ENCODE peak calls at places on chromosomes 5 and 9, in seven cellular contexts. V is choroid plexus epithelial cell, A is fibroblast of mammary gland, C is brain microvascular endothelial cell, Z is iPS DF 6.9, H is fibroblast of pulmonary artery, G is Peyer's patch. Q is an unnamed sample.

GRCh38 chr5:155746340-155747038 is 580.5 kb upstream of the SGCD start:
- DNase-seq in V (no peak), A (no peak), C (no peak), Z (no peak), H (no peak), G (no peak), Q (no peak)

GRCh38 chr9:82490019-82490499 is 501.5 kb downstream of the SPATA31D1 start:
- DNase-seq in V (peak; percentile 68), A (peak; percentile 87), C (peak; percentile 6), Z (no peak), H (peak; percentile 36), G (no peak), Q (no peak)

GRCh38 chr9:112861638-112862555 is 28.8 kb downstream of the SLC46A2 start:
- DNase-seq in V (peak; percentile 65), A (peak; percentile 49), C (peak; percentile 11), Z (no peak), H (peak; percentile 69), G (no peak), Q (peak; percentile 27)

GRCh38 chr9:78073722-78074121 is 42.1 kb upstream of the GNAQ start:
- DNase-seq in V (no peak), A (peak; percentile 6), C (no peak), Z (no peak), H (no peak), G (no peak), Q (no peak)

GRCh38 chr5:139646912-139647391 is 1.2 kb upstream of the CXXC5 start:
- DNase-seq in V (no peak), A (no peak), C (no peak), Z (no peak), H (no peak), G (no peak), Q (no peak)

GRCh38 chr9:99012957-99013512 is 69.3 kb downstream of the COL15A1 start:
- DNase-seq in V (no peak), A (peak; percentile 27), C (no peak), Z (no peak), H (no peak), G (no peak), Q (no peak)

GRCh38 chr5:97071101-97071500 is 71.3 kb downstream of the LIX1 start:
- DNase-seq in V (no peak), A (peak; percentile 98), C (no peak), Z (no peak), H (peak; percentile 63), G (no peak), Q (no peak)

GRCh38 chr9:114339130-114339908 is 9.7 kb downstream of the ORM2 start:
- DNase-seq in V (peak; percentile 63), A (peak; percentile 60), C (peak; percentile 41), Z (no peak), H (peak; percentile 65), G (peak; percentile 58), Q (peak; percentile 29)

GRCh38 chr5:36059571-36060515 is 6.8 kb downstream of the UGT3A2 start:
- DNase-seq in V (no peak), A (no peak), C (no peak), Z (no peak), H (no peak), G (no peak), Q (no peak)
- H3K4me3 ChIP-seq in V (no peak overlapping the region), A (no peak overlapping the region), C (no peak overlapping the region), Z (no peak overlapping the region), H (no peak overlapping the region), G (no peak overlapping the region), Q (no peak overlapping the region)

GRCh38 chr9:105390901-105391300 is 56.9 kb upstream of the FSD1L start:
- DNase-seq in V (no peak), A (no peak), C (no peak), Z (no peak), H (no peak), G (no peak), Q (no peak)

GRCh38 chr9:105389789-105390188 is 58.0 kb upstream of the FSD1L start:
- DNase-seq in V (no peak), A (no peak), C (no peak), Z (no peak), H (no peak), G (no peak), Q (no peak)

GRCh38 chr9:105385372-105385985 is 62.4 kb upstream of the FSD1L start:
- DNase-seq in V (peak; percentile 27), A (peak; percentile 63), C (no peak), Z (no peak), H (peak; percentile 33), G (peak; percentile 35), Q (no peak)
- H3K4me3 ChIP-seq in V (no peak overlapping the region), A (peak overlapping the region; percentile 43), C (no peak overlapping the region), Z (no peak overlapping the region), H (peak overlapping the region; percentile 16), G (peak overlapping the region; percentile 40), Q (no peak overlapping the region)

GRCh38 chr9:94860678-94861588 is 134.4 kb downstream of the AOPEP start:
- DNase-seq in V (peak; percentile 72), A (peak; percentile 86), C (peak; percentile 82), Z (no peak), H (no peak), G (peak; percentile 79), Q (no peak)

GRCh38 chr9:94862242-94862610 is 135.7 kb downstream of the AOPEP start:
- DNase-seq in V (no peak), A (no peak), C (no peak), Z (no peak), H (no peak), G (no peak), Q (no peak)

GRCh38 chr9:94859891-94860290 is 133.4 kb downstream of the AOPEP start:
- DNase-seq in V (no peak), A (no peak), C (no peak), Z (no peak), H (no peak), G (no peak), Q (no peak)

GRCh38 chr9:94864183-94864582 is 137.7 kb downstream of the AOPEP start:
- DNase-seq in V (peak; percentile 51), A (no peak), C (no peak), Z (no peak), H (no peak), G (no peak), Q (peak; percentile 24)

GRCh38 chr9:94861589-94862241 is 135.2 kb downstream of the AOPEP start:
- DNase-seq in V (peak; percentile 74), A (peak; percentile 83), C (no peak), Z (no peak), H (peak; percentile 71), G (no peak), Q (no peak)
- H3K4me3 ChIP-seq in V (no peak overlapping the region), A (no peak overlapping the region), C (no peak overlapping the region), Z (no peak overlapping the region), H (no peak overlapping the region), G (no peak overlapping the region), Q (no peak overlapping the region)

DNA sequence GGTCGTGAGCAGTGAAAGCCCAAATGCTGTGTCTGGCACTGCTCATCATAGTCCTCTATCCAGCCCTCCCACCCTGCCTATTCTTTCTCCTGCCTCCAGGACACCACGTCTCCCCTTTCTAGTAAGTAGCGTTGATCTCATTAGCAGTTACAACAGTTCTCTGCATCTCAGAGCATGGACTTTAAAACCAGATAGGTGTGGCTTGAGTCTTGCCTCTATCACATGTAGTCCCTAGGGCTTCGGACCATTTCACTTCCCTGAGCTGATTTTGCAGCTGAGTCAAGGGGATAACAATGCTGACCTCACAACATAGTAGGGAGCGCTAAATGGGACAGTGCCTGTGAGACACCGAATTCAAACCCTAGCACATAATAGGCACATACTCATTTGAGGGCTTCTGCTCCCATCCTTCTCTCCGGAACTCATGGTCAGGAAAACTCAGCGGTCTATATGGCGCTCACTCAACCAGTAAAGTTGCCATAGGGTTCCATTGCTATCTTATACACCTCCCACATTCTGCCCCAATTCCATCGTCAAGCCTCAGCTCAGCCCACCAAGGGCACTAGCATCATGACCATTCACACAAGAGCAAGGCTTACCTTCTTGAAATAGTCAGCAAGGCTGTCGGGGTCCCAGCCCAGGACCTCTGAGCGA is 515 bp downstream of the LCP2 start:
- DNase-seq in V (no peak), A (no peak), C (no peak), Z (no peak), H (no peak), G (no peak), Q (no peak)
- H3K4me3 ChIP-seq in V (no peak overlapping the region), A (no peak overlapping the region), C (no peak overlapping the region), Z (no peak overlapping the region), H (no peak overlapping the region), G (peak overlapping the region; percentile 57), Q (no peak overlapping the region)

DNA sequence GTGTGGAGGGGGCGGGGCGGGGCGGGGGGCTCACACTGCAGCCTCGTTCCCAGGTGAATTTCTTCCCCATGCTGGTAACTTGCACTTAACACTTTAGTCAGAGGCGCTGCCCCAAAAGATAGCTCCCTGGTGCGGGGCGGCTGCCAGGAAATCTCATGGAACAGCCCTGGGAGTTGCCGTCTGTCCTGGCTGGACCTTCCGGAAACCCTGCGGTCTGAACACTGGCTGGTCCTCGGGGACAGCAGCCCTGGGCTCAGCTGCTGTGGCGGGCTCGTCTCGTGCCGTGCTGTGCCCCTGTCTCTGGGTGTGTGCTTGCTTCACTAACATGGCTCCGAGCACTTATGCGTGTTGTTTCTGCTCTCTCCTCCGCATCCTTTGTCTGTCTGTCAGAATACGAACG is 25.8 kb downstream of the PTGES2 start:
- DNase-seq in V (no peak), A (no peak), C (no peak), Z (no peak), H (no peak), G (no peak), Q (no peak)
- H3K4me3 ChIP-seq in V (no peak overlapping the region), A (no peak overlapping the region), C (no peak overlapping the region), Z (no peak overlapping the region), H (no peak overlapping the region), G (no peak overlapping the region), Q (no peak overlapping the region)

Q was measured in endothelial cell of umbilical vein.